ENCODE peak calls at places on chromosomes 4 and X, in ten cellular contexts. S is hepatocyte, Q is erythroblast, W is EL, E is T-helper 1 cell, Z is aorta, A is psoas muscle, D is K562, U is HFF-Myc, X is A172. C is an unnamed sample.

GRCh38 chr4:7309636-7310035 is 117.3 kb downstream of the SORCS2 start:
- DNase-seq in S (no peak), Q (no peak), W (no peak), E (no peak), Z (no peak), A (peak; percentile 2), D (no peak), U (no peak), X (no peak), C (no peak)

GRCh38 chr4:6625256-6625655 is 15.2 kb upstream of the MRFAP1 start:
- DNase-seq in S (no peak), Q (no peak), W (no peak), E (no peak), Z (no peak), A (no peak), D (no peak), U (no peak), X (no peak), C (no peak)

GRCh38 chrX:77493677-77494553 is 46.7 kb downstream of the FGF16 start:
- DNase-seq in S (peak; percentile 75), Q (no peak), W (peak; percentile 83), E (no peak), Z (no peak), A (no peak), D (peak; percentile 9), U (peak; percentile 38), X (peak; percentile 26), C (no peak)

GRCh38 chr4:153215976-153216375 is 11.7 kb downstream of the TRIM2 start:
- DNase-seq in S (no peak), Q (no peak), W (no peak), E (no peak), Z (no peak), A (no peak), D (no peak), U (no peak), X (no peak), C (no peak)

GRCh38 chr4:69749771-69750170 is 10.6 kb downstream of the SULT1B1 start:
- DNase-seq in S (no peak), Q (no peak), W (no peak), E (no peak), Z (no peak), A (no peak), D (no peak), U (no peak), X (no peak), C (no peak)

GRCh38 chr4:76105652-76106051 is 31.1 kb downstream of the ART3 start:
- DNase-seq in S (no peak), Q (no peak), W (no peak), E (no peak), Z (no peak), A (no peak), D (no peak), U (no peak), X (no peak), C (no peak)

GRCh38 chr4:25792843-25793242 is 69.9 kb downstream of the SEL1L3 start:
- DNase-seq in S (no peak), Q (no peak), W (no peak), E (no peak), Z (no peak), A (no peak), D (no peak), U (no peak), X (no peak), C (no peak)

GRCh38 chrX:32408389-32408788 is 803.0 kb downstream of the DMD start:
- DNase-seq in S (peak; percentile 11), Q (peak; percentile 0), W (no peak), E (no peak), Z (no peak), A (no peak), D (no peak), U (no peak), X (peak; percentile 42), C (no peak)

GRCh38 chr4:140020457-140021361 is 133.3 kb downstream of the MAML3 start:
- DNase-seq in S (no peak), Q (no peak), W (no peak), E (no peak), Z (no peak), A (no peak), D (no peak), U (no peak), X (no peak), C (no peak)